ENCODE peak calls at places on chromosomes 7 and 10, in four cellular contexts. One of them, this sample, is unnamed.

GRCh38 chr7:81883801-81884393 is 114.0 kb upstream of the HGF start:
- DNase-seq in effector memory CD4-positive, alpha-beta T cell: no peak
- DNase-seq in GM23248: no peak
- DNase-seq in GM12865: peak
- DNase-seq in this sample: no peak

GRCh38 chr10:88318803-88319202 is 264.3 kb downstream of the RNLS start:
- DNase-seq in effector memory CD4-positive, alpha-beta T cell: no peak
- DNase-seq in GM23248: peak
- DNase-seq in GM12865: peak
- DNase-seq in this sample: peak

GRCh38 chr7:18798018-18798906 is 302.7 kb downstream of the HDAC9 start:
- DNase-seq in effector memory CD4-positive, alpha-beta T cell: no peak
- DNase-seq in GM23248: no peak
- DNase-seq in GM12865: no peak
- DNase-seq in this sample: no peak

GRCh38 chr10:102723989-102724388 is 9.6 kb downstream of the SFXN2 start:
- DNase-seq in effector memory CD4-positive, alpha-beta T cell: no peak
- DNase-seq in GM23248: no peak
- DNase-seq in GM12865: no peak
- DNase-seq in this sample: no peak

GRCh38 chr10:122879339-122880273 is at the start of gene FAM24B:
- DNase-seq in effector memory CD4-positive, alpha-beta T cell: peak
- DNase-seq in GM23248: peak
- DNase-seq in GM12865: peak
- DNase-seq in this sample: peak

GRCh38 chr7:99141756-99142726 is 1.9 kb downstream of the SMURF1 start:
- DNase-seq in effector memory CD4-positive, alpha-beta T cell: peak
- DNase-seq in GM23248: peak
- DNase-seq in GM12865: peak
- DNase-seq in this sample: peak

GRCh38 chr7:142880886-142881505 is 4.5 kb downstream of the TRPV6 start:
- DNase-seq in effector memory CD4-positive, alpha-beta T cell: no peak
- DNase-seq in GM23248: peak
- DNase-seq in GM12865: peak
- DNase-seq in this sample: peak

GRCh38 chr7:28984631-28985030 is 26.5 kb upstream of the TRIL start:
- DNase-seq in effector memory CD4-positive, alpha-beta T cell: no peak
- DNase-seq in GM23248: peak
- DNase-seq in GM12865: no peak
- DNase-seq in this sample: no peak

GRCh38 chr7:428896-429827 is 90.5 kb downstream of the PDGFA start:
- DNase-seq in effector memory CD4-positive, alpha-beta T cell: no peak
- DNase-seq in GM23248: no peak
- DNase-seq in GM12865: no peak
- DNase-seq in this sample: no peak

GRCh38 chr7:32500922-32501341 is 5.6 kb downstream of the AVL9 start:
- DNase-seq in effector memory CD4-positive, alpha-beta T cell: no peak
- DNase-seq in GM23248: peak
- DNase-seq in GM12865: peak
- DNase-seq in this sample: no peak

GRCh38 chr10:23331567-23332290 is 12.9 kb downstream of the C10orf67 start:
- DNase-seq in effector memory CD4-positive, alpha-beta T cell: no peak
- DNase-seq in GM23248: peak
- DNase-seq in GM12865: no peak
- DNase-seq in this sample: peak

GRCh38 chr10:122140477-122140902 is 130.6 kb upstream of the BTBD16 start:
- DNase-seq in effector memory CD4-positive, alpha-beta T cell: no peak
- DNase-seq in GM23248: peak
- DNase-seq in GM12865: no peak
- DNase-seq in this sample: no peak

GRCh38 chr10:54234832-54235231 is 566.2 kb downstream of the PCDH15 start:
- DNase-seq in effector memory CD4-positive, alpha-beta T cell: no peak
- DNase-seq in GM23248: no peak
- DNase-seq in GM12865: no peak
- DNase-seq in this sample: no peak

GRCh38 chr7:7761974-7762769 is 43.8 kb upstream of the RPA3 start:
- DNase-seq in effector memory CD4-positive, alpha-beta T cell: no peak
- DNase-seq in GM23248: peak
- DNase-seq in GM12865: peak
- DNase-seq in this sample: peak

GRCh38 chr10:110523736-110524135 is 26.0 kb downstream of the DUSP5 start:
- DNase-seq in effector memory CD4-positive, alpha-beta T cell: no peak
- DNase-seq in GM23248: no peak
- DNase-seq in GM12865: no peak
- DNase-seq in this sample: no peak

GRCh38 chr7:128347573-128348147 is 4.0 kb upstream of the RBM28 start:
- DNase-seq in effector memory CD4-positive, alpha-beta T cell: no peak
- DNase-seq in GM23248: peak
- DNase-seq in GM12865: peak
- DNase-seq in this sample: peak

GRCh38 chr7:74656421-74656910 is 1.1 kb upstream of the GTF2I start:
- DNase-seq in effector memory CD4-positive, alpha-beta T cell: peak
- DNase-seq in GM23248: peak
- DNase-seq in GM12865: peak
- DNase-seq in this sample: peak

GRCh38 chr7:48114589-48114988 is 25.5 kb downstream of the UPP1 start:
- DNase-seq in effector memory CD4-positive, alpha-beta T cell: no peak
- DNase-seq in GM23248: no peak
- DNase-seq in GM12865: no peak
- DNase-seq in this sample: no peak

GRCh38 chr10:103930449-103930848 is 12.5 kb upstream of the STN1 start:
- DNase-seq in effector memory CD4-positive, alpha-beta T cell: no peak
- DNase-seq in GM23248: no peak
- DNase-seq in GM12865: no peak
- DNase-seq in this sample: no peak
- H3K4me3 ChIP-seq in effector memory CD4-positive, alpha-beta T cell: no peak
- H3K4me3 ChIP-seq in GM23248: no peak
- H3K4me3 ChIP-seq in GM12865: no peak
- H3K4me3 ChIP-seq in this sample: no peak

GRCh38 chr10:70324341-70324861 is 40.6 kb upstream of the NPFFR1 start:
- DNase-seq in effector memory CD4-positive, alpha-beta T cell: no peak
- DNase-seq in GM23248: no peak
- DNase-seq in GM12865: peak
- DNase-seq in this sample: no peak
- H3K4me3 ChIP-seq in effector memory CD4-positive, alpha-beta T cell: no peak
- H3K4me3 ChIP-seq in GM23248: no peak
- H3K4me3 ChIP-seq in GM12865: no peak
- H3K4me3 ChIP-seq in this sample: no peak

GRCh38 chr7:155809332-155809946 is 2.8 kb downstream of the SHH start:
- DNase-seq in effector memory CD4-positive, alpha-beta T cell: no peak
- DNase-seq in GM23248: no peak
- DNase-seq in GM12865: no peak
- DNase-seq in this sample: no peak

GRCh38 chr7:155809947-155810606 is 2.2 kb downstream of the SHH start:
- DNase-seq in effector memory CD4-positive, alpha-beta T cell: no peak
- DNase-seq in GM23248: no peak
- DNase-seq in GM12865: no peak
- DNase-seq in this sample: no peak

GRCh38 chr7:155807013-155807804 is 5.1 kb downstream of the SHH start:
- DNase-seq in effector memory CD4-positive, alpha-beta T cell: no peak
- DNase-seq in GM23248: no peak
- DNase-seq in GM12865: no peak
- DNase-seq in this sample: no peak

GRCh38 chr7:155807805-155808550 is 4.3 kb downstream of the SHH start:
- DNase-seq in effector memory CD4-positive, alpha-beta T cell: no peak
- DNase-seq in GM23248: no peak
- DNase-seq in GM12865: no peak
- DNase-seq in this sample: no peak

DNA sequence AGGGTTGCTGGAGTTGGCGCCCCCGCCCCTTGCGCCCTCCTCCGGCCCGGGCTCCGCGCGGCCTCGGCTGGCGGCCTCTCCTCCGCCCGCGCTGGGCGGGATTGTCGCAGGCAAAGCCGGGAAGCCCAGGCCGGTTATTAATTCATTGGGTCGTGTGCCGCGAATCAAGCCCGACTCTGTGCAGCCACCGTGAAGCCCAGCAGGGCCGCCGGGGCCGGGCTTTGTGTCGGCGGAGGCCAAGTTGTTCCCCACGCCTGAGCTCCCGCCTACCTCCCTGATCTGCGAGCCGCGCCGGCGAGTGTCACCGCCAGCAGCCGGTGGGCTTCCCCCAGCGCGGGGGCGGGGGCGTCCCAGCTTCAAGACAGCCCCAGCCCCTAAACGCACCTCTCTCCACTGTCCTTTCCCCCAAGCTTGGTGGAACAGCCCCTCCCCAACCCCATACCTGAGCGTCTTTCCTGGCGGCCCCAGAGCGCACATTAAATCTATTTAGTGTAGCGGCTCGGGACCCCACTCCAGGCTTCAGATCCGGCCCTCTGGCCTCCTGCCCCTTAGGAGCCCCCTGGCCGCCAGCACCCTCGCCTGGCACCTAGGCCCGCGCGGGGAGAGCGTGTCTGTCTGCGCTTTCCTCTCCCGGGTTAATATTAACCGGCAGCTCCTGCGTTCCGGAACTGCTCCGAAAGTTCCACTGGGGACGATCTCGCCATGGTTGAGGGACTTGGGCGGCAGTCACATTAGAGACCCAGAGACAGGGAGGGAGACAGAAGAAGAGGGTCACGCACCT is 3.5 kb downstream of the SHH start:
- DNase-seq in effector memory CD4-positive, alpha-beta T cell: no peak
- DNase-seq in GM23248: no peak
- DNase-seq in GM12865: no peak
- DNase-seq in this sample: no peak
- H3K4me3 ChIP-seq in effector memory CD4-positive, alpha-beta T cell: no peak
- H3K4me3 ChIP-seq in GM23248: no peak
- H3K4me3 ChIP-seq in GM12865: no peak
- H3K4me3 ChIP-seq in this sample: no peak

GRCh38 chr7:101936612-101937231 is 119.3 kb downstream of the CUX1 start:
- DNase-seq in effector memory CD4-positive, alpha-beta T cell: no peak
- DNase-seq in GM23248: peak
- DNase-seq in GM12865: no peak
- DNase-seq in this sample: no peak
- H3K4me3 ChIP-seq in effector memory CD4-positive, alpha-beta T cell: no peak
- H3K4me3 ChIP-seq in GM23248: peak
- H3K4me3 ChIP-seq in GM12865: no peak
- H3K4me3 ChIP-seq in this sample: no peak

GRCh38 chr10:97428572-97428981 is 2.6 kb downstream of the PGAM1 start:
- DNase-seq in effector memory CD4-positive, alpha-beta T cell: no peak
- DNase-seq in GM23248: peak
- DNase-seq in GM12865: peak
- DNase-seq in this sample: peak
- H3K4me3 ChIP-seq in effector memory CD4-positive, alpha-beta T cell: peak
- H3K4me3 ChIP-seq in GM23248: peak
- H3K4me3 ChIP-seq in GM12865: peak
- H3K4me3 ChIP-seq in this sample: peak

DNA sequence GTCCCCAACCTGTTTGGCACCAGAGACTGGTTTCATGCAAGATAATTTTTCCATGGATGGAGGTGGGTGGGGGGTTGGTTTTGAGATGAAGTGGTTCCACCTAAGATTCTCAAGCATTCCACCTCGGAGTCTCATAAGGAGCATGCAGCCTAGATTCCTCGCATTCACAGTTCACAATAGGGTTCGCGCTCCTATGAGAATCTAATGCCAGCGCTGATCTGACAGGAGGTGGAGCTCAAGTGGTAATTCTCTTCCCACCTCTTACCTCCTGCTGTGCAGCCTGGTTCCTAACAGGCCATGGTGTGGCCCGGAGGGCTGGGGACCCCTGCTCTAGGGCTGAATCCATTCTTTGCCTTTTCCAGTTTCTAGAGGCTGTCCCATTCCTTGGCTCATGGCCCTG is 19.1 kb upstream of the CDK1 start:
- DNase-seq in effector memory CD4-positive, alpha-beta T cell: no peak
- DNase-seq in GM23248: no peak
- DNase-seq in GM12865: no peak
- DNase-seq in this sample: no peak
- H3K4me3 ChIP-seq in effector memory CD4-positive, alpha-beta T cell: no peak
- H3K4me3 ChIP-seq in GM23248: no peak
- H3K4me3 ChIP-seq in GM12865: no peak
- H3K4me3 ChIP-seq in this sample: no peak

This sample was measured in CD4-positive, CD25-positive, alpha-beta regulatory T cell.